ENCODE peak calls at places on chromosomes 7 and 10, in five cellular contexts. C is upper lobe of left lung, O is HCT116, U is HepG2, A is GM12878. D is an unnamed sample.

GRCh38 chr7:115271332-115272235 is 349.7 kb downstream of the MDFIC start:
- ATAC-seq in O (no peak), A (no peak), C (no peak), U (no peak), D (no peak)

GRCh38 chr7:54116956-54117355 is 425.2 kb upstream of the VSTM2A start:
- ATAC-seq in U (no peak), C (no peak), A (no peak), O (no peak), D (no peak)

GRCh38 chr10:17655567-17656146 is 11.7 kb downstream of the STAM start:
- ATAC-seq in U (peak), O (peak), C (no peak), A (peak), D (no peak)

GRCh38 chr7:139088268-139088667 is 21.3 kb downstream of the ZC3HAV1 start:
- ATAC-seq in A (no peak), O (no peak), C (no peak), U (no peak), D (no peak)

GRCh38 chr7:128770238-128770637 is 5.4 kb downstream of the OPN1SW start:
- ATAC-seq in U (no peak), O (no peak), A (no peak), C (peak), D (no peak)

GRCh38 chr7:140638311-140638791 is 2.3 kb downstream of the DENND2A start:
- ATAC-seq in U (no peak), C (peak), O (peak), A (no peak), D (peak)

GRCh38 chr10:124993345-124993708 is 51.4 kb downstream of the ZRANB1 start:
- ATAC-seq in A (no peak), C (no peak), U (no peak), O (no peak), D (no peak)

GRCh38 chr10:101663097-101663496 is 31.9 kb downstream of the FBXW4 start:
- ATAC-seq in U (no peak), C (no peak), A (no peak), O (no peak), D (no peak)

GRCh38 chr7:66036788-66037187 is 38.8 kb upstream of the ASL start:
- ATAC-seq in C (peak), U (peak), A (no peak), O (no peak), D (no peak)

GRCh38 chr7:138549082-138549481 is 89.0 kb downstream of the TRIM24 start:
- ATAC-seq in A (no peak), O (no peak), C (no peak), U (no peak), D (no peak)

GRCh38 chr10:79046991-79047874 is 21.5 kb upstream of the ZMIZ1 start:
- ATAC-seq in O (no peak), U (peak), A (peak), C (peak), D (no peak)

GRCh38 chr10:128695326-128695725 is 569.1 kb upstream of the MKI67 start:
- ATAC-seq in O (no peak), A (no peak), C (no peak), U (no peak), D (no peak)

GRCh38 chr7:55438765-55439525 is 73.8 kb downstream of the LANCL2 start:
- ATAC-seq in C (no peak), A (no peak), U (peak), O (no peak), D (no peak)

GRCh38 chr10:6141296-6142151 is 52.7 kb downstream of the RBM17 start:
- ATAC-seq in A (peak), C (peak), O (no peak), U (peak), D (no peak)

GRCh38 chr10:58439632-58440364 is 54.6 kb downstream of the TFAM start:
- ATAC-seq in C (no peak), U (peak), O (no peak), A (no peak), D (no peak)

GRCh38 chr7:117113871-117114270 is 160.6 kb downstream of the ST7 start:
- ATAC-seq in A (no peak), C (no peak), O (no peak), U (no peak), D (no peak)

GRCh38 chr7:2853147-2853546 is 9.0 kb upstream of the GNA12 start:
- ATAC-seq in O (no peak), C (peak), A (peak), U (no peak), D (peak)

GRCh38 chr10:88901610-88902327 is 21.7 kb downstream of the STAMBPL1 start:
- ATAC-seq in A (peak), U (no peak), O (no peak), C (peak), D (no peak)

GRCh38 chr7:128963327-128963757 is 25.6 kb downstream of the IRF5 start:
- ATAC-seq in C (no peak), O (no peak), A (peak), U (no peak), D (no peak)

GRCh38 chr7:150322833-150323681 is at the start of the genes ACTR3C and LRRC61:
- ATAC-seq in O (peak), A (peak), C (peak), U (peak), D (peak)

GRCh38 chr10:15360566-15360965 is 10.5 kb downstream of the FAM171A1 start:
- ATAC-seq in A (no peak), C (no peak), U (no peak), O (no peak), D (no peak)

GRCh38 chr7:77447616-77448015 is 31.5 kb upstream of the GSAP start:
- ATAC-seq in O (no peak), U (no peak), A (no peak), C (no peak), D (no peak)

GRCh38 chr10:129131439-129132122 is 335.5 kb upstream of the MGMT start:
- ATAC-seq in U (no peak), C (peak), O (no peak), A (no peak), D (peak)

GRCh38 chr7:25710954-25711353 is 441.0 kb upstream of the NFE2L3 start:
- ATAC-seq in A (no peak), O (no peak), C (no peak), U (no peak), D (no peak)

GRCh38 chr7:51082096-51082840 is 234.3 kb downstream of the COBL start:
- ATAC-seq in A (no peak), U (no peak), O (no peak), C (no peak), D (no peak)

GRCh38 chr7:92953657-92954056 is 117.3 kb upstream of the CDK6 start:
- ATAC-seq in U (no peak), A (no peak), C (no peak), O (no peak), D (no peak)

GRCh38 chr10:119541046-119541445 is 1.5 kb downstream of the RGS10 start:
- ATAC-seq in A (peak), U (no peak), O (no peak), C (no peak), D (no peak)

GRCh38 chr10:109103278-109103677 is 820.0 kb downstream of the XPNPEP1 start:
- ATAC-seq in O (no peak), A (no peak), U (no peak), C (no peak), D (no peak)

GRCh38 chr7:120858299-120858636 is 324 bp upstream of the TSPAN12 start:
- ATAC-seq in A (no peak), U (no peak), O (no peak), C (peak), D (peak)

GRCh38 chr10:62687230-62687748 is 117.2 kb upstream of the ADO start:
- ATAC-seq in A (no peak), C (no peak), O (no peak), U (no peak), D (no peak)

GRCh38 chr10:119503821-119504220 is 38.7 kb downstream of the RGS10 start:
- ATAC-seq in O (no peak), A (no peak), C (no peak), U (no peak), D (no peak)

GRCh38 chr10:28973309-28973972 is 296.1 kb downstream of the BAMBI start:
- ATAC-seq in A (no peak), U (no peak), C (no peak), O (no peak), D (no peak)

GRCh38 chr10:133236411-133237240 is 1.0 kb upstream of the VENTX start:
- ATAC-seq in O (no peak), A (no peak), U (no peak), C (peak), D (no peak)

GRCh38 chr7:42233166-42233565 is 3.8 kb downstream of the GLI3 start:
- ATAC-seq in A (no peak), U (no peak), O (no peak), C (no peak), D (no peak)

GRCh38 chr10:93951905-93952304 is 41.8 kb upstream of the PLCE1 start:
- ATAC-seq in U (no peak), O (no peak), A (no peak), C (no peak), D (no peak)

GRCh38 chr10:52027055-52027454 is 287.0 kb upstream of the DKK1 start:
- ATAC-seq in C (peak), O (no peak), A (no peak), U (no peak), D (no peak)

GRCh38 chr7:50418526-50418925 is 31.6 kb downstream of the FIGNL1 start:
- ATAC-seq in U (peak), O (no peak), C (no peak), A (no peak), D (no peak)

GRCh38 chr7:43444711-43445578 is 138.0 kb upstream of the STK17A start:
- ATAC-seq in A (no peak), O (no peak), C (peak), U (no peak), D (no peak)

DNA sequence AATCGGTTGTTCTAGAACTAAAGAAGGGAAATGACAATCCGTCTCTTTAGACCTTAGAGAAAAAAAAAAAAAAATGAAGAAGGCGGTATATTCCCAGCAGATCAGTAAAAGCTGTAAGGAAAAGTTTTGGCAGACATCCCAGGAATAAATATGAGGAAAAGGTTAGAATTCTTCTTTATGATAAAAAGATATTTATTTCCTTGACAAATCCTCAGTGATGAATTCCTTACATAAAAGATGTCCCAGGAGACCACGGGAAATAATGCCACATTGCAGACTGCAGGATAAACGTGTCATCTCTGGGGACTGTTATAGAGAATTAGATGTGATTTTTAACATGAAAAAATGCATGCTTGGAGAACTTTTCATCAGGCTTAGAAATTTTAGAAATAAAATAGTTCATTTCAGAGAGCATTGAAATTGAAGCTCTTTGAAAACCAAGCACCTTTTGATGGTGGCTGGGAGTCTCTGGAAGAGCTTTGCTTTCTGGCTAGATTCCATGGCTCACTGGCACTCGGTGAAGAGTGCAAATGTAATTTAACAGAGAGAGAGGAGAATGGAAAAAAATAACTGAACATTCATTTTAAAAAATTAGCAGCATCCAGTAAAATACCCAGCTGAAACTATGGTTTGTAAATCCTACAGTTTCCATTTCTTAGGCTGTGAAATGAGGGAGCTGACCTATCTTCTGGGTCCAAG is 98.2 kb downstream of the PRPF18 start:
- ATAC-seq in C (no peak), O (no peak), U (no peak), A (no peak), D (no peak)
- H3K27ac ChIP-seq in C (peak), O (no peak), U (no peak), A (no peak), D (peak)

GRCh38 chr10:97801449-97801848 is 29.6 kb upstream of the SFRP5 start:
- ATAC-seq in U (no peak), C (no peak), A (no peak), O (no peak), D (no peak)
- TF ChIP-seq POLR2A in U (no peak), C (no peak), A (no peak), O (no peak), D (no peak)

GRCh38 chr10:31940839-31941653 is 12.4 kb upstream of the ARHGAP12 start:
- ATAC-seq in A (peak), O (peak), C (peak), U (peak), D (peak)
- TF ChIP-seq POLR2AphosphoS5 in A (no peak), O (peak), C (peak), U (no peak), D (peak)

GRCh38 chr10:103441611-103442010 is 10.6 kb downstream of the CALHM2 start:
- ATAC-seq in U (no peak), C (no peak), O (no peak), A (no peak), D (no peak)

GRCh38 chr10:103443475-103444185 is 8.5 kb downstream of the CALHM2 start:
- ATAC-seq in U (no peak), O (no peak), C (no peak), A (no peak), D (no peak)

GRCh38 chr10:103440416-103440815 is 11.8 kb downstream of the CALHM2 start:
- ATAC-seq in U (no peak), A (no peak), O (no peak), C (no peak), D (no peak)

GRCh38 chr10:103441206-103441605 is 11.0 kb downstream of the CALHM2 start:
- ATAC-seq in O (no peak), C (no peak), U (no peak), A (no peak), D (no peak)

DNA sequence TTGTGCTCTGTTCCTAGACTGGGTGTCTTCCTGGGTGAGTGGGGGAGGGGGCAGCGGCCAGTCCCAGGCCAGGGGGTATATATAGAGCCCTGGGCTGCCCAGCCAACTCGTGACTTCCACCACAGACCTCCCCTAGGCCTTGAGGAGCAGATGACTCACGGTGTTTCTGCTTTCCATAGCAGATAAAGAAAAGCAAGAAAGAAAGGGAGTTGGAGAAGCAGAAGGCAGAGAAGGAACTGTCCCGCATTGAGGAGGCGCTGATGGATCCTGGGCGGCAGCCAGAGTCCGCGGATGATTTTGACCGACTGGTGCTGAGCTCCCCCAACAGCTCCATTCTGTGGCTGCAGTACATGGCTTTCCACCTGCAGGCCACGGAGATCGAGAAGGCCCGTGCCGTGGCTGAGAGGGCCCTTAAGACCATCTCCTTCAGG is 10.1 kb downstream of the CALHM2 start:
- ATAC-seq in C (peak), A (no peak), U (no peak), O (no peak), D (no peak)
- H3K27ac ChIP-seq in C (no peak), A (no peak), U (no peak), O (no peak), D (peak)

DNA sequence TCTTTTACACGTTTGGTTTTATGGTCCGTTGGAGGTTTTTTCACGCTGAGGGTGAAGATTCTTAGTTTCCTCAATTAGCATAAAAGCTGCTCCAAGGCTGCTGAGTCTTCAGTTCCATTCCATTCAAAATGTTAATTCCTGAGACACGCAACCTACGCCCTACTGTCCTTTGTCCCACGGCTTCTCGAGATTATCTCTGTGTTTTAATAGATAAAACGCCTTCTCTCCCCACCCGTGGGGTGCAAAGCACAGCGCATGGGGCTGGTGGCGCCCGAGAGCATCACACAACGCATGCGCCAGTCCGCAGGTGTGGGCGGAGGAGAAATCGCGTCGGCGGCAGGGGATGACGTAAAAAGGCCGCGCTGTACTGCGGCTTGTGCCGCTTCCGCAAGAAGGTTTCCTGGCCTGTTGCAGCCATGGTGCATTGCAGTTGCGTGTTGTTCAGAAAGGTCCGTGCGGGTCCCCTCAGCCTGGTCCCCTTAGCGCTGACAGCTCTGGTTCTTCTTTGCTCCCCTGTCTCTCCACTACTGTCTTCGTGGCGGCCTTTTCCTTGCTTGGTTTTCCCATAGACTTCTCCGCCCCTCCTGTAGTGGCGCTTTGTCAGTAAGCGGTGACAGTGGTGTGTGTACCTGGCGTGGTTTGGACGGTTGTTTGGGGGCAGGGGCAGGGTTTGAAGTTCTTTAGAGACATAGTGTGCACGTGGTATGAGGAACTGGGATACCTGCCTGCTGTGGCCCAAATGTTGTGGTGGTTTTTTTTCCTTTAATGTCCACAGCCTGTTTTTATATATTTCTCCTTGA is at the start of gene GTPBP10:
- ATAC-seq in A (peak), U (peak), C (peak), O (peak), D (peak)
- TF ChIP-seq POLR2A in A (peak), U (peak), C (no peak), O (peak), D (peak)

GRCh38 chr10:86758231-86759072 is 2.0 kb downstream of the BMPR1A start:
- ATAC-seq in U (no peak), C (no peak), A (no peak), O (no peak), D (no peak)

GRCh38 chr10:86756511-86757109 is at the start of gene BMPR1A:
- ATAC-seq in U (peak), C (peak), A (peak), O (peak), D (no peak)

GRCh38 chr10:86755740-86756510 is 494 bp upstream of the BMPR1A start:
- ATAC-seq in C (peak), A (peak), O (peak), U (peak), D (peak)

GRCh38 chr10:86755454-86755739 is 1.0 kb upstream of the BMPR1A start:
- ATAC-seq in C (no peak), O (no peak), U (no peak), A (no peak), D (no peak)

DNA sequence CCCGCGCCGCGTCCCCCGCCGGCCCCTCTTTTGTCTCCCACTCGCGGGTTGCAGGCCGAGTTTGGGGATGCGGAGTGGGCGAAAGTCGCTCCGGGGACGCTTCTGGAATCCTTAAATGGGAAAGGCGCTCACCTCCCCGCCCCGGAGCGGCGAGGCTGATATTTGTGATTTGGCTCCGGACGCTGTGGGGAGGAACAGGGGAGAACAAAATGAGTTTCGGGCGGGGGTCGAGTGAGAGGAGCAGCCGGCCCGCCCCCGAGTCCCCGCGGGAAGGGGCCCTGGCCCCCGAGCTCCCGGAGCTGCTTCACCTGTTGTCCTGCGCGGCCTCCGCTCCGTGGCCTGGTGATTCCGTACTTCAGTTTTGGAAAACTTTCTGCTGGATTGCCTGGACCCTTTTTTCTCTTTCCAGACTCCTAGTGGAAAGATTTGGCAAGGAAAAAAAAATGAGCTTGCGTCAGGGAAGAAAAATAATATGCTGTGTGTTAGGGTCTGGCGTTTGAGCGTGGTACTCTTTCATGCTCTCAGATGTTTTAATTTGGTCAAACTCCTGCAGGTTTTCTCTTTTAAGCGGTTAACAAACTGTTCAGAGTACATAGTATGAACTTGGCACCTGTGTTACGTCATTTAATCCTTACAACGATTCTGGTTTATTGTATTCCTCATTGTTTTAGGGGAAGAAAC is 831 bp downstream of the BMPR1A start:
- ATAC-seq in C (peak), U (no peak), A (no peak), O (peak), D (peak)
- TF ChIP-seq POLR2AphosphoS5 in C (no peak), U (no peak), A (no peak), O (no peak), D (peak)

GRCh38 chr7:110051386-110051785 is 1039.5 kb upstream of the LRRN3 start:
- ATAC-seq in U (no peak), C (no peak), A (no peak), O (no peak), D (no peak)
- H3K27ac ChIP-seq in U (no peak), C (no peak), A (no peak), O (no peak), D (no peak)

D was measured in gastroesophageal sphincter.